ENCODE peak calls at places on chromosomes 1 and 21, in five cellular contexts. N is A549, I is IMR-90, Z is SK-N-SH, P is GM12878. F is an unnamed sample.

GRCh38 chr1:230832466-230832865 is 35.9 kb downstream of the C1orf198 start:
- DNase-seq in P (no peak), Z (no peak), I (no peak), N (no peak), F (no peak)

GRCh38 chr1:9167638-9168037 is 38.7 kb upstream of the GPR157 start:
- DNase-seq in I (no peak), P (no peak), N (no peak), Z (no peak), F (no peak)

GRCh38 chr1:226510453-226510852 is 38.1 kb upstream of the STUM start:
- DNase-seq in P (no peak), I (no peak), N (no peak), Z (no peak), F (no peak)

GRCh38 chr21:31616216-31616615 is 43.3 kb upstream of the SOD1 start:
- DNase-seq in Z (no peak), N (no peak), P (no peak), I (no peak), F (no peak)

GRCh38 chr1:168320805-168321577 is 40.3 kb downstream of the TBX19 start:
- DNase-seq in N (peak), I (peak), P (no peak), Z (no peak), F (peak)

GRCh38 chr1:88683848-88684481 is at the start of gene PKN2:
- DNase-seq in Z (peak), I (peak), P (peak), N (peak), F (peak)

GRCh38 chr1:154856049-154856448 is 14.0 kb downstream of the KCNN3 start:
- DNase-seq in Z (peak), N (no peak), P (no peak), I (no peak), F (no peak)

GRCh38 chr1:203704120-203704519 is 60.9 kb upstream of the LAX1 start:
- DNase-seq in P (no peak), Z (no peak), I (no peak), N (no peak), F (no peak)

GRCh38 chr1:197672347-197672746 is 102.9 kb downstream of the DENND1B start:
- DNase-seq in N (no peak), I (no peak), P (no peak), Z (no peak), F (no peak)

GRCh38 chr1:192713921-192714320 is 78.0 kb downstream of the RGS13 start:
- DNase-seq in N (no peak), P (no peak), Z (no peak), I (no peak), F (no peak)

GRCh38 chr1:201284636-201285035 is 1.3 kb downstream of the PKP1 start:
- DNase-seq in Z (no peak), N (no peak), P (no peak), I (no peak), F (no peak)

GRCh38 chr1:19424651-19425570 is 60.4 kb downstream of the CAPZB start:
- DNase-seq in I (no peak), P (no peak), N (no peak), Z (no peak), F (no peak)

GRCh38 chr1:108882837-108883236 is 6.1 kb downstream of the GPSM2 start:
- DNase-seq in I (no peak), P (no peak), N (no peak), Z (no peak), F (no peak)

GRCh38 chr1:168918860-168919741 is 187.4 kb upstream of the ATP1B1 start:
- DNase-seq in N (peak), I (no peak), P (no peak), Z (no peak), F (no peak)

DNA sequence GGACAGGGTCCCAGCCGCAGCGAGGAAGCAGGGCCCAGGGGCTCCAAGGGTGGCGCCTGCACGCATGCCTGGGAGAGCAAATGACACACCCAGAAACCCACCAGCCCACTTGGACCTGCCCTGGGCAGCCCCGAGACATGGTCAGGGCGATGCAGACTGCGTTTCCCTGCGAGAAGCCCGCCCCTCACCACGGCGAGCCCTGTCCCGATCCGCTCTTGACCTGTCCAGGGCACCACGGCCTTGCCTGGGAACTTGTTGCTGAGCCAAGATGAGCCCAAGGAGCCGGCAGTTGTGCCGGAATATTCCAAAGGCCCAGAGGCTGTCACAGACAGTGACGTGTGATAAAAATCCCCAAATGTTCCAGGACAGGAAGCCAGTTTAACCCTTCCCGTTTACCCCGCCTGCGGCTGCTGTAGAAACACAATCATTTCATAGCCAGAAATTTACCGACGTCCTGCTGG is 78.1 kb downstream of the SIK1 start:
- DNase-seq in P (no peak), N (no peak), Z (no peak), I (no peak), F (no peak)
- TF ChIP-seq RCOR1 in P (no peak), N (no peak), Z (no peak), I (no peak), F (no peak)

DNA sequence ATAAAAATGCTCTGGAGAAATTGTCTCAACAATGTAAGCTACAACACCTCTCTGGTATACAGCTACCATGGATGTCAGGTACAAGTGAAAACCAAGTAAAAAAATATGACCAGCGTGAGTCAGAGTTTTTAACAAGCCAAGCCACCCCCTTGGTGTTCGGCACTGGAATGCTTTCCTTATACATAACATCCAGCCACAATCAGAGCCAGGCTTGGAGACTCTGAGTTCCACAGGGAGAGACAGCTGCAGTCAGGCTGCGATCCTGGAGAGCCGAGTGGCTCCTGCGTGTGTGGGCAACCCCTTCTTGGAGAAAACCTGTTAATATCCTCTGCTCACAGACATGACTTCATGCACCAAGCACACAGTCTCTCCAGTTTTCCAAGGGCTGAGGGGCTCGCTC is 21.8 kb downstream of the TSPAN2 start:
- DNase-seq in I (peak), N (no peak), P (no peak), Z (no peak), F (no peak)
- TF ChIP-seq RCOR1 in I (no peak), N (no peak), P (no peak), Z (no peak), F (no peak)

GRCh38 chr1:101216623-101217022 is 20.2 kb upstream of the S1PR1 start:
- DNase-seq in N (no peak), P (no peak), Z (no peak), I (no peak), F (no peak)
- TF ChIP-seq RCOR1 in N (no peak), P (no peak), Z (no peak), I (no peak), F (no peak)

DNA sequence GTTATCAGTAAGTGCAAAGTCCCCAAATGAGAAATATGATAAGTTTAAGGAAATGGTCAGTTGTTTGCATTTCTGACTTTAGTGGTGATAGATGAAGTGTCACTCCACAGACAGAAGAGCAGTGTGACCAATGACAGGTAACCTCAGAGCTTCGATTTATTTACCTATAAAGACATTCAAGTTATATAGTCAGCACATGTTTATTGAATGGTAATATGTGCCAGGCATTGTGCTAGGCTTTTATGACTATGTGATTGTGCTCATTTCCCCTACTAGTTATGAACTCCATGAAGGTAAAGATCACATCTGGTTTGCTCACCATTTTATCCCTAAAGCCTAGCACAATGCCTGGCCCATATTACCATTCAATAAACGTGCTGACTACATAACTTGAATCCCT is 222.4 kb downstream of the HHIPL2 start:
- DNase-seq in P (no peak), N (no peak), I (no peak), Z (no peak), F (no peak)
- TF ChIP-seq RCOR1 in P (no peak), N (no peak), I (no peak), Z (no peak), F (no peak)

DNA sequence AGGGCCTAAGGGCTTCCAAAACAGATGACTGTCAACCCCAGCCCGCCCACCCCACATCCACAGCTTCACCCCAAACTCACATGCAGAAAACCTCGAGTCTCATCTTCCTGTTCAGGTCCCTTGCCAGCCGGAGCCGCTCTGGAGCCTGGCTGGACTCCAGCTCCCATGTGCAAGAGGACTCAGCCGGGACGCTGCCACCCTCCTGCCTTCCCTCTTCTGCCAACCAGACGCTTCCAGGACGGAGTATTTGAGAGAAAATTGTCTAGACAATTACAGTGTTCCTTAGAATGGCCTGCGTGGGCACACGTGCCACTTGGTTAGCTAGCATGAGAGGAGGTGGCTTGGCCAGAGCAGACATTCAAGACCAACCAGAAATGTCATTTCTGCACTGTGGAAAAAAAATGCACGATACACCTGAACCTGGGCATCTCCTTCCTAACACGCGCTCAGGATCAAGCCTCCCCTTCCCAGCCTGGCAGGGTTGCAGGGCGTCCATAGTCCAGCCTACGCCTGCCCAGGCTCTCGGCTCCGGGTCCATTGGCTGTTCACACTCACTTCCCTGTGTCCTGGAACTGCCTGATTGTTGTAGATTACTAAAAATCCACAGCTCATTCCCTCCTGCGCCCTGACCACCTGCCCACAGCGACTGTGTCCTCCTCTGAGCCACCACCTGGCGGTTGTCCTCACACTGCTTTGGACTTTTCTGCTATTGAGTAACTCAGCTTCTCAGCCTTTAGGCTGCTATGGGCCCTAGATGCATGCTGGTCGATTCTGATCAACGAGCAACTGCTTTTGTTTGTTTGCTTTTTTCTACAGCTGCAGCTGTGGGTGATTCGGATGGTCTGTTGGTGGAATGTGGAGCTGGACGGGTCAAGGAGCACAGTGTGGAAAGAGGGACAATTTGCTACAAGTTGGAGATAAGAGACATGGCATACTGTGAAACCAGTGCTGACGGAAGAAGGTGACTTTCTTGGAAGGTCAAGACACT is at the start of gene CLDN14:
- DNase-seq in Z (no peak), N (no peak), I (peak), P (no peak), F (no peak)
- TF ChIP-seq RCOR1 in Z (no peak), N (no peak), I (no peak), P (no peak), F (no peak)

GRCh38 chr1:41581216-41582003 is 96.9 kb upstream of the EDN2 start:
- DNase-seq in Z (no peak), N (no peak), I (no peak), P (no peak), F (no peak)
- TF ChIP-seq RCOR1 in Z (no peak), N (no peak), I (no peak), P (no peak), F (no peak)

GRCh38 chr21:39703578-39703977 is 41.4 kb upstream of the IGSF5 start:
- DNase-seq in I (no peak), N (no peak), P (no peak), Z (no peak), F (no peak)
- TF ChIP-seq RCOR1 in I (no peak), N (no peak), P (no peak), Z (no peak), F (no peak)

DNA sequence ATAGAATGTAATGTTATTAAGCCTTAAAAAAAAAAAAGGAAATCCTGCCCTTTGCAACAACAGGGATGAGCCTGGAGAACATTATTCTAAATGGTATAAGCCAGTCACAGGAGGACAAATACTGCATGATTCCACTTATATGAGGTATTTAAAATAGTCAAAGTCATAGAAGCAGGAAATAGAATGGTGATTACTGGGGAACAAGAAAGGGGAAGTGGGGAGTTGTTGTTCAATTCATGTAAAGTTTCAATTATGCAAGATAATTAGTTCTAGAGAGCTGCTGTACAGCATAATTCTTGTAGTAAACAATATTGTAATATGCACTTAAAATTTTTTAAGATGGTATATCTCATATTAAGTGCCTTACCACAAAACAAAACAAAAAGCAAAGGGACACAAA is 13.2 kb downstream of the FCER1A start:
- DNase-seq in I (no peak), N (no peak), Z (no peak), P (no peak), F (no peak)
- TF ChIP-seq RCOR1 in I (no peak), N (no peak), Z (no peak), P (no peak), F (no peak)

DNA sequence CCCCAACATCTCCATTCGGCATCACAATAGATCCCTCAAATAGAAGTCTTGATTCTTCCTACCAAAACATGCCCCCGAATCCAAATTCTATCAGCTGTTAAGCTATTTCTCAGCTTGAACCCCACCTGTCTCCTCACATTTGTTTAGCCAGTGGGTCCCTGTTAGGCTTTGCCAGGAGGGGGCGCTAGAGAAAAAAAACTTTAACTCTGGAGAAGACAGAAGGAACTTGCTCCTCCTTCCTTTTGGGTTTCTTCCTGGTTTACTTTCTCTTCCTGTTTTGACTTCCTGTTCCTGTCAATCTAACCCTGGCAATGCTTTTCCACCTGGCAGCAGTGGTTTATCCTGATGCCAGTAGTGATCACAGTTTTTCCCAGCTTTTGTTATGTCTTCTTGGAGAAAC is 95.6 kb upstream of the KCNK1 start:
- DNase-seq in P (no peak), I (no peak), Z (peak), N (peak), F (peak)
- TF ChIP-seq RCOR1 in P (no peak), I (no peak), Z (no peak), N (no peak), F (no peak)

F was measured in K562.